ENCODE peak calls at places on chromosomes 16 and 17, in seven cellular contexts. H, M, X, R, G, O and P are unnamed samples.

GRCh38 chr16:85350973-85351372 is 238.7 kb upstream of the CIBAR2 start:
- DNase-seq in M (no peak), O (no peak), R (no peak), X (peak), G (no peak), H (no peak), P (no peak)

GRCh38 chr16:53789159-53789558 is 85.2 kb downstream of the FTO start:
- DNase-seq in R (no peak), M (no peak), H (no peak), G (no peak), X (no peak), O (no peak), P (no peak)

GRCh38 chr16:52597772-52598483 is 51.0 kb upstream of the TOX3 start:
- DNase-seq in O (peak), R (no peak), H (no peak), G (no peak), X (peak), M (no peak), P (no peak)

GRCh38 chr16:81204794-81205680 is 33.5 kb upstream of the BCO1 start:
- DNase-seq in M (no peak), H (no peak), X (peak), G (no peak), O (peak), R (peak), P (peak)

GRCh38 chr16:50310308-50311133 is 44.2 kb downstream of the ADCY7 start:
- DNase-seq in M (peak), O (no peak), R (no peak), G (no peak), H (no peak), X (no peak), P (no peak)

GRCh38 chr16:58638148-58639036 is 8.8 kb upstream of the CNOT1 start:
- DNase-seq in R (no peak), G (no peak), M (no peak), O (peak), H (no peak), X (peak), P (no peak)

GRCh38 chr17:82050761-82051641 is 610 bp downstream of the RFNG start:
- DNase-seq in O (no peak), M (no peak), G (no peak), X (no peak), H (no peak), R (peak), P (peak)

GRCh38 chr16:29926675-29927522 is 873 bp upstream of the KCTD13 start:
- DNase-seq in H (no peak), O (peak), X (peak), R (no peak), M (no peak), G (no peak), P (no peak)

GRCh38 chr16:8660841-8661301 is 13.5 kb upstream of the ABAT start:
- DNase-seq in O (peak), M (peak), R (peak), G (no peak), H (no peak), X (peak), P (peak)

GRCh38 chr17:18877104-18877503 is 19.2 kb downstream of the PRPSAP2 start:
- DNase-seq in O (peak), H (no peak), M (no peak), R (no peak), G (no peak), X (no peak), P (no peak)

GRCh38 chr16:90026135-90026534 is 6.9 kb upstream of the DBNDD1 start:
- DNase-seq in M (no peak), O (peak), R (no peak), G (no peak), H (no peak), X (no peak), P (no peak)

GRCh38 chr16:8904018-8904430 is 21.9 kb downstream of the LITAFD start:
- DNase-seq in O (no peak), M (no peak), H (no peak), G (no peak), R (no peak), X (no peak), P (no peak)

GRCh38 chr16:46972429-46972970 is 974 bp downstream of the DNAJA2 start:
- DNase-seq in O (no peak), G (no peak), H (no peak), R (peak), M (no peak), X (no peak), P (no peak)

GRCh38 chr17:17701658-17702057 is 20.4 kb downstream of the RAI1 start:
- DNase-seq in M (no peak), X (no peak), O (no peak), G (no peak), H (no peak), R (no peak), P (no peak)

GRCh38 chr17:82942166-82943130 is 102.6 kb upstream of the ZNF750 start:
- DNase-seq in G (no peak), M (no peak), R (no peak), H (no peak), X (no peak), O (no peak), P (no peak)

GRCh38 chr17:82683534-82683933 is 15.0 kb downstream of the RAB40B start:
- DNase-seq in G (no peak), H (no peak), O (no peak), R (no peak), X (no peak), M (no peak), P (no peak)

GRCh38 chr17:596287-596686 is 118.4 kb downstream of the VPS53 start:
- DNase-seq in X (no peak), G (no peak), O (no peak), R (no peak), H (no peak), M (no peak), P (no peak)

GRCh38 chr17:63029520-63029919 is 63.5 kb downstream of the TANC2 start:
- DNase-seq in R (no peak), G (no peak), X (no peak), H (no peak), M (no peak), O (no peak), P (no peak)

GRCh38 chr17:57534863-57535651 is 210.0 kb downstream of the CCDC182 start:
- DNase-seq in H (no peak), O (no peak), X (peak), R (no peak), M (no peak), G (no peak), P (no peak)

GRCh38 chr17:4635823-4636375 is 5.6 kb downstream of the ALOX15 start:
- DNase-seq in G (no peak), O (no peak), M (no peak), H (no peak), X (no peak), R (no peak), P (no peak)